ENCODE peak calls at places on chromosome 13, in nine cellular contexts. W is anterior cingulate cortex, R is HS-27A, Y is AG09319, X is heart right ventricle, Z is Ammon's horn, B is GM12865, U is HEK293T, P is fibroblast of the conjunctiva. T is an unnamed sample.

GRCh38 chr13:78601886-78602560 is 1.3 kb downstream of the POU4F1 start:
- DNase-seq in U (no peak), W (no peak), B (no peak), Y (no peak), R (no peak), Z (no peak), P (no peak), X (no peak), T (no peak)

GRCh38 chr13:59519776-59520175 is 644.0 kb downstream of the DIAPH3 start:
- DNase-seq in U (no peak), P (no peak), Z (no peak), W (no peak), R (no peak), Y (no peak), X (no peak), B (no peak), T (no peak)

GRCh38 chr13:33785384-33785783 is 32.6 kb upstream of the RFC3 start:
- DNase-seq in Y (no peak), R (no peak), U (no peak), W (no peak), X (no peak), Z (no peak), B (no peak), P (no peak), T (no peak)

GRCh38 chr13:29511439-29511814 is 84.1 kb downstream of the SLC7A1 start:
- DNase-seq in Y (no peak), W (no peak), X (no peak), Z (no peak), R (no peak), B (no peak), P (no peak), U (no peak), T (no peak)

GRCh38 chr13:22055259-22055658 is 384.4 kb downstream of the FGF9 start:
- DNase-seq in U (no peak), W (no peak), P (no peak), R (no peak), B (no peak), Y (no peak), Z (no peak), X (no peak), T (no peak)

GRCh38 chr13:93290503-93290902 is 63.9 kb downstream of the GPC6 start:
- DNase-seq in Z (no peak), W (no peak), U (no peak), R (no peak), X (no peak), B (no peak), Y (no peak), P (no peak), T (no peak)

GRCh38 chr13:26401069-26401468 is 147.1 kb downstream of the CDK8 start:
- DNase-seq in U (no peak), R (no peak), Z (no peak), B (no peak), Y (no peak), X (no peak), P (no peak), W (no peak), T (no peak)

GRCh38 chr13:50672025-50672424 is 171.5 kb downstream of the DLEU7 start:
- DNase-seq in B (no peak), R (no peak), Z (no peak), P (no peak), U (no peak), X (no peak), Y (no peak), W (no peak), T (peak; percentile 23)